ENCODE peak calls at places on chromosomes 1 and 21, in four cellular contexts. Q is K562, A is GM12878, L is HepG2. V is an unnamed sample.

GRCh38 chr1:173405758-173406344 is 71.3 kb upstream of the PRDX6 start:
- DNase-seq in Q (no peak), A (no peak), L (no peak), V (no peak)

GRCh38 chr1:182624582-182624981 is 20.4 kb upstream of the RGS16 start:
- DNase-seq in A (no peak), Q (no peak), L (no peak), V (no peak)

GRCh38 chr1:105137543-105138444 is 1388.1 kb downstream of the AMY1C start:
- DNase-seq in A (no peak), Q (no peak), L (peak), V (peak)

GRCh38 chr1:117871013-117871412 is 58.4 kb downstream of the GDAP2 start:
- DNase-seq in Q (no peak), L (no peak), A (no peak), V (no peak)

GRCh38 chr1:2228684-2229031 is 539 bp downstream of the SKI start:
- DNase-seq in Q (no peak), L (no peak), A (no peak), V (no peak)

GRCh38 chr1:221439734-221440436 is 302.0 kb downstream of the DUSP10 start:
- DNase-seq in Q (no peak), A (no peak), L (peak), V (no peak)

GRCh38 chr1:177779325-177779965 is 190.4 kb downstream of the SEC16B start:
- DNase-seq in L (no peak), A (no peak), Q (no peak), V (no peak)

GRCh38 chr21:43467785-43468184 is 40.9 kb upstream of the SIK1 start:
- DNase-seq in A (no peak), L (no peak), Q (no peak), V (no peak)

GRCh38 chr1:113940365-113941244 is 11.5 kb downstream of the HIPK1 start:
- DNase-seq in Q (no peak), L (no peak), A (no peak), V (no peak)

GRCh38 chr1:106944721-106945120 is 111.8 kb upstream of the PRMT6 start:
- DNase-seq in A (no peak), Q (no peak), L (peak), V (no peak)

GRCh38 chr1:203744008-203744972 is 20.7 kb upstream of the LAX1 start:
- DNase-seq in Q (no peak), A (no peak), L (no peak), V (no peak)

GRCh38 chr21:25428537-25428936 is 178.7 kb downstream of the MRPL39 start:
- DNase-seq in A (no peak), L (no peak), Q (no peak), V (no peak)

GRCh38 chr21:23127973-23128372 is 2129.8 kb downstream of the NCAM2 start:
- DNase-seq in L (no peak), Q (no peak), A (no peak), V (no peak)

GRCh38 chr1:52554756-52555155 is 1.9 kb upstream of the TUT4 start:
- DNase-seq in Q (no peak), L (peak), A (no peak), V (no peak)

GRCh38 chr1:27513958-27514357 is 24.0 kb upstream of the WASF2 start:
- DNase-seq in L (no peak), Q (no peak), A (no peak), V (no peak)

GRCh38 chr1:60367522-60367921 is 294.0 kb upstream of the C1orf87 start:
- DNase-seq in A (no peak), L (no peak), Q (no peak), V (no peak)

GRCh38 chr1:8024329-8024728 is 1.8 kb downstream of the ERRFI1 start:
- DNase-seq in L (no peak), Q (no peak), A (no peak), V (no peak)

GRCh38 chr1:54814148-54814498 is 13.0 kb upstream of the TTC22 start:
- DNase-seq in A (no peak), Q (no peak), L (no peak), V (no peak)

GRCh38 chr1:245788269-245788668 is 633.5 kb downstream of the KIF26B start:
- DNase-seq in Q (no peak), A (no peak), L (no peak), V (no peak)

GRCh38 chr1:89546934-89547562 is 22.4 kb downstream of the LRRC8B start:
- DNase-seq in A (no peak), Q (no peak), L (no peak), V (no peak)

GRCh38 chr1:57026942-57027341 is 61.1 kb upstream of the C8B start:
- DNase-seq in A (no peak), L (no peak), Q (no peak), V (no peak)
- TF ChIP-seq SP1 in A (no peak), L (no peak), Q (no peak), V (no peak)

GRCh38 chr1:169546087-169546995 is 39.9 kb downstream of the F5 start:
- DNase-seq in L (peak), Q (peak), A (peak), V (peak)

GRCh38 chr1:169548312-169548711 is 38.0 kb downstream of the F5 start:
- DNase-seq in L (no peak), Q (no peak), A (no peak), V (no peak)

GRCh38 chr1:169545472-169545871 is 40.8 kb downstream of the F5 start:
- DNase-seq in A (no peak), L (no peak), Q (no peak), V (no peak)

DNA sequence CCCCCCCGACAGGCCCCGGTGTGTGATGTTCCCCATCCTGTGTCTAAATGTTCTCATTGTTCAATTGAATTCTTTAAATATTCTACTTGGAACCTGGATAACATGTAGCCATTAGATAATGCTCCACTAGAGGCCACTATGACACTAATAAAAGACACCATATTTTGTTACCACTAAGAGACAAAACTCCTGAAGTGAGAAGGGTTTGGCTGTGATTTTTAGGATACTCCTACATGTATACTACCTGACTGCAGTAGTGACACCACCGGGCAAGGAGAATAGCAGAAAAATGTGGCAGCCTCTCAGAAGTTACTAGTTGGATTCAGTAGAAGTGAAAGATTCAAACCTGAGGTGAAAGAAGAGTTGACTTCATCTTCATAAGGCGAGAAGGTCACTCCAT is 36.0 kb downstream of the F5 start:
- DNase-seq in A (no peak), Q (peak), L (peak), V (peak)
- TF ChIP-seq BHLHE40 in A (no peak), Q (no peak), L (no peak), V (no peak)

DNA sequence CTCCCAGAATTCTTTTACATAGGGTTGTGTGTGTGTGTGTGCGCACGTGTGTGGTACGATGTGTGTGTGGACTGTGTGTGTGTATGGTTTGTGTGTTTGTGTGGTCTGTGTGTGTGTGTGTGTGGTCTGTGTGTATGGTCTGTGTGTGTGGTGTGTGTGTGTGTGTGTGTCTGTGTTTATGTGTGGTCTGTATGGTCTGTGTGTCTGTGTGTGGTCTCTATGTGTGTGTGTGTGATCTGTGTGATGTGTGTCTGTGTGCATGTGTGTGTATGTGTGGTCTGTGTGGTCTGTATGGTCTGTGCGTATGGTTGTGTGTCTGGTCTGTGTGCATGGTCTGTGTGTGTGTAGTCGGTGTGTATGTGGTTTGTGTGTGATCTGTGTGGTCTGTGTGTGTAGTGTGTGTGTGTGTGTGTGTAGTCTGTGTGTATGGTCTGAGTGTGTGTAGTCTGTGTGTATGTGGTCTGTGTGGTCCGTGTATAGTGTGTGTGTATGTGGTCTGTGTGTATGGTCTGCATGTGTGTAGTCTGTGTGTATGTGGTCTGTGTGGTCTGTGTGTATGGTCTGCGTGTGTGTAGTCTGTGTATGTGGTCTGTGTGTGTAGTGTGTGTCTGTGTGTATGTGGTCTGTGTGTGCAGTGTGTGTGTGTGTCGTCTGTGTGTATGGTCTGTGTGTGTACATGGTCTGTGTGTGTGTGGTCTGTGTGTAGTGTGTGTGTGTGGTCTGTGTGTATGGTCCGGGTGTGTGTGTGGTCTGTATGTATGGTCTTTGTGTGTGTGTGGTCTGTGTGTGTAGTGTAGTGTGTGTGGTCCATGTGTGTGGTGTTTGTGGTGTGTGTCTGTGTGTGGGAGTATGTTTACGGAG is 46.8 kb downstream of the RHOU start:
- DNase-seq in A (no peak), Q (no peak), L (no peak), V (no peak)
- TF ChIP-seq SP1 in A (no peak), Q (no peak), L (no peak), V (no peak)

GRCh38 chr1:116356673-116357072 is 16.4 kb upstream of the ATP1A1 start:
- DNase-seq in L (no peak), Q (no peak), A (no peak), V (no peak)
- TF ChIP-seq BHLHE40 in L (no peak), Q (no peak), A (no peak), V (no peak)

GRCh38 chr1:183822081-183822611 is 17.2 kb downstream of the RGL1 start:
- DNase-seq in Q (no peak), A (no peak), L (no peak), V (no peak)
- TF ChIP-seq SP1 in Q (no peak), A (no peak), L (no peak), V (no peak)

V was measured in HEK293T.